ENCODE peak calls at places on chromosomes 3 and 15, in four cellular contexts. S is K562, D is HCT116, Z is HepG2. W is an unnamed sample.

GRCh38 chr3:176514297-176514696 is 683.0 kb downstream of the TBL1XR1 start:
- DNase-seq in S (peak), D (peak), Z (peak), W (peak)

GRCh38 chr15:92580521-92580920 is 75.1 kb downstream of the FAM174B start:
- DNase-seq in S (no peak), D (no peak), Z (no peak), W (no peak)

GRCh38 chr15:42772126-42772525 is 35.2 kb upstream of the CDAN1 start:
- DNase-seq in S (no peak), D (no peak), Z (no peak), W (no peak)

GRCh38 chr3:141498592-141499223 is 11.9 kb downstream of the RASA2 start:
- DNase-seq in S (no peak), D (no peak), Z (no peak), W (no peak)

GRCh38 chr15:84991313-84991712 is 9.7 kb downstream of the PDE8A start:
- DNase-seq in S (no peak), D (no peak), Z (no peak), W (no peak)

GRCh38 chr3:58175429-58176184 is 35.2 kb downstream of the DNASE1L3 start:
- DNase-seq in S (no peak), D (no peak), Z (peak), W (no peak)

GRCh38 chr3:32413845-32414526 is 22.3 kb downstream of the CMTM7 start:
- DNase-seq in S (no peak), D (no peak), Z (no peak), W (no peak)

GRCh38 chr3:25173610-25174009 is 254.5 kb upstream of the RARB start:
- DNase-seq in S (no peak), D (no peak), Z (no peak), W (no peak)

GRCh38 chr3:181718416-181718815 is 6.7 kb downstream of the SOX2 start:
- DNase-seq in S (no peak), D (no peak), Z (no peak), W (no peak)

DNA sequence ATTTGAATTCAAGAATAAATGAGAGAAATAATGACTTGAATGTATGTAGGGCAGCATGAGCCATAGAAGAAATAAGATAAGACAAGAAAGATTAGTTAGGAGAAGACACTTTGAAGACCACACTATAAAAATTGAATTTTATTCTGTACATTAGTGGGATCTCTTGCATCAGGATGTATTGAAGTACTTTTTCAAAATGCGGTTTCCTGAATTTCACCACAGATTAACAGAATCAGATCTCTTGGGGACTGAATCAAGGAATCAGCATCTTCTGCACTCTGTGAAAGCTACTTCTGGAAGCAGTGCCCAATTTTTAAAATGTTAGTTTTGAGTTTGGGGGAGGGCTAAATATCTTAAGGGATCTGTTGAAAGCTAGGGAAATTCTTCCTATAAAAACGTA is 763.9 kb upstream of the GOLIM4 start:
- DNase-seq in S (no peak), D (no peak), Z (no peak), W (no peak)
- H3K27ac ChIP-seq in S (no peak), D (no peak), Z (peak), W (no peak)

GRCh38 chr15:78024883-78025282 is 52.6 kb downstream of the TBC1D2B start:
- DNase-seq in S (no peak), D (no peak), Z (no peak), W (no peak)
- TF ChIP-seq TCF7L2 in S (no peak), D (no peak), Z (no peak), W (no peak)

DNA sequence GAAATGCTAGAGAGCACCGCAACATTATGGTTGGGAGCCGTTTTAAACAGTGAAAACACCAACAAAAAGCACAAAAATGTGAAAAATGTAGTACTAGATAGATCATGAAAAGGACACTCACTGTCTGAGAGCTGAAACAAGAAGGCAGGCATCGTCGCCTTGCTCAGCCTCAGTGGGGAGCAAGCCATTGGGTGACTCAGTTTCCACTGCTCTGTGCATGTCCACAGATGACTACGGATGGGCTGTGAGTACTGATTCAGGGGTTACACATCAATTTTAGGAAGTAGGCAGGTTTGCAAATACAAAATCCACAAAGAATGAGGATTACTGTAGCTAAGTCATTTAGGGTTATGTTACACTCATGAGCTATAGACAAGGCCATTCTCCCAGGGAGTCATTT is 10.8 kb downstream of the NOX5 start:
- DNase-seq in S (no peak), D (no peak), Z (no peak), W (no peak)
- H3K27ac ChIP-seq in S (no peak), D (no peak), Z (no peak), W (no peak)

GRCh38 chr15:95988574-95988887 is 342.0 kb upstream of the NR2F2 start:
- DNase-seq in S (no peak), D (no peak), Z (peak), W (no peak)
- TF ChIP-seq TCF7L2 in S (no peak), D (no peak), Z (no peak), W (no peak)

GRCh38 chr3:19541284-19541683 is 392.7 kb downstream of the EFHB start:
- DNase-seq in S (no peak), D (no peak), Z (no peak), W (no peak)

GRCh38 chr3:19539488-19540395 is 391.4 kb downstream of the KCNH8 start:
- DNase-seq in S (no peak), D (no peak), Z (no peak), W (no peak)

GRCh38 chr3:19540464-19540863 is 392.2 kb downstream of the KCNH8 start:
- DNase-seq in S (no peak), D (no peak), Z (no peak), W (no peak)

GRCh38 chr3:19547665-19548464 is 386.2 kb downstream of the EFHB start:
- DNase-seq in S (no peak), D (no peak), Z (no peak), W (no peak)

GRCh38 chr3:19543212-19543841 is 390.7 kb downstream of the EFHB start:
- DNase-seq in S (no peak), D (peak), Z (peak), W (peak)
- H3K27ac ChIP-seq in S (no peak), D (no peak), Z (no peak), W (no peak)

W was measured in Panc1.